ENCODE peak calls at places on chromosomes 3 and 15, in seven cellular contexts. I is IMR-90; W is OCI-LY7; N is naive thymus-derived CD4-positive, alpha-beta T cell; O is small intestine; V is vagina; H is transverse colon. D is an unnamed sample.

GRCh38 chr3:134864644-134865043 is 69.6 kb downstream of the EPHB1 start:
- DNase-seq in V (no peak), I (no peak), W (no peak), N (no peak), O (no peak), H (no peak), D (no peak)

GRCh38 chr15:64247906-64248541 is 85.2 kb upstream of the PPIB start:
- DNase-seq in V (no peak), W (no peak), H (peak; percentile 31), O (peak; percentile 78), I (peak; percentile 90), N (no peak), D (peak; percentile 92)

GRCh38 chr3:16908006-16908405 is 23.3 kb downstream of the PLCL2 start:
- DNase-seq in V (no peak), I (no peak), H (no peak), O (no peak), N (no peak), W (no peak), D (no peak)

GRCh38 chr3:45984331-45985312 is 11.0 kb downstream of the FYCO1 start:
- DNase-seq in I (peak; percentile 76), W (no peak), V (no peak), H (no peak), N (no peak), O (peak; percentile 47), D (peak; percentile 32)

GRCh38 chr15:70303981-70304380 is 206.3 kb upstream of the TLE3 start:
- DNase-seq in I (no peak), V (no peak), W (no peak), O (no peak), N (no peak), H (no peak), D (no peak)

GRCh38 chr3:3038201-3038991 is 71.8 kb downstream of the IL5RA start:
- DNase-seq in I (no peak), W (no peak), H (no peak), O (no peak), N (no peak), V (no peak), D (no peak)

GRCh38 chr15:35078221-35078915 is 6.7 kb downstream of the NANOGP8 start:
- DNase-seq in I (peak; percentile 72), W (peak; percentile 56), O (peak; percentile 36), N (no peak), V (no peak), H (peak; percentile 14), D (peak; percentile 51)

GRCh38 chr15:62565620-62566019 is 400.5 kb upstream of the C2CD4B start:
- DNase-seq in N (no peak), V (no peak), H (no peak), W (no peak), I (no peak), O (no peak), D (no peak)

GRCh38 chr15:41773332-41773728 is 954 bp upstream of the MAPKBP1 start:
- DNase-seq in W (peak; percentile 22), I (no peak), O (no peak), H (no peak), N (no peak), V (no peak), D (no peak)

GRCh38 chr15:76060098-76060989 is 559 bp downstream of the TMEM266 start:
- DNase-seq in I (no peak), O (no peak), H (no peak), W (no peak), N (no peak), V (no peak), D (no peak)

GRCh38 chr3:49712631-49713317 is 6.7 kb downstream of the AMIGO3 start:
- DNase-seq in W (no peak), O (no peak), N (no peak), V (no peak), I (no peak), H (no peak), D (no peak)

GRCh38 chr3:194224536-194224935 is 88.6 kb downstream of the HES1 start:
- DNase-seq in W (no peak), N (no peak), V (no peak), I (no peak), O (peak; percentile 35), H (no peak), D (no peak)

GRCh38 chr15:93932164-93932776 is 299.1 kb upstream of the MCTP2 start:
- DNase-seq in I (no peak), W (no peak), H (no peak), V (no peak), N (no peak), O (no peak), D (no peak)

GRCh38 chr15:56207711-56208110 is 36.0 kb downstream of the RFX7 start:
- DNase-seq in O (no peak), I (no peak), V (no peak), W (no peak), H (no peak), N (no peak), D (no peak)

GRCh38 chr3:177731644-177732268 is 534.5 kb upstream of the TBL1XR1 start:
- DNase-seq in I (peak; percentile 88), N (no peak), W (no peak), H (no peak), O (no peak), V (no peak), D (peak; percentile 74)

GRCh38 chr15:64122936-64123351 is 27.2 kb downstream of the SNX1 start:
- DNase-seq in O (no peak), V (no peak), H (no peak), N (no peak), W (no peak), I (no peak), D (no peak)

GRCh38 chr3:171789759-171790505 is 20.4 kb downstream of the PLD1 start:
- DNase-seq in I (no peak), H (no peak), N (no peak), V (no peak), O (no peak), W (no peak), D (no peak)

GRCh38 chr3:37985637-37986320 is 4.8 kb upstream of the VILL start:
- DNase-seq in N (no peak), V (no peak), O (peak; percentile 87), W (no peak), H (peak; percentile 83), I (peak; percentile 35), D (no peak)

DNA sequence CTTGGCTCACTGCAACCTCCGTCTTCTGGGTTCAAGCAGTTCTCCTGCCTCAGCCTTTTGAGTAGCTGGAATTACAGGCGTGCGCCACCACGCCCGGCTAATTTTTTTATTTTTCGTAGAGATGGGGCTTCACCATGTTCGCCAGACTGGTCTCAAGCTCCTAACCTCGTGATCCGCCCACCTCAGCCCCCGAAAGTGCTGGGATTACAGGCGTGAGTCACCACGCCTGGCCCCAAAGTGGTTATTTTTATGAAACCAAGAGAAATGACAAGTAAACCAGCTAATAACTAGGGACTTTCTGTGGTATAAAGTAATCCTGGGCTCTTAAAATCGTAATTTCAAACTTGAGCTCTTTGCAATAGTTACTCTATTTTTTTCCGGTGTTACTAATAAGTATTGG is 4.0 kb downstream of the ZSCAN2 start:
- DNase-seq in I (peak; percentile 5), O (no peak), H (no peak), W (no peak), V (no peak), N (no peak), D (no peak)
- H3K4me3 ChIP-seq in I (no peak overlapping the region), O (no peak overlapping the region), H (no peak overlapping the region), W (no peak overlapping the region), V (no peak overlapping the region), N (peak overlapping the region; percentile 16), D (no peak overlapping the region)

DNA sequence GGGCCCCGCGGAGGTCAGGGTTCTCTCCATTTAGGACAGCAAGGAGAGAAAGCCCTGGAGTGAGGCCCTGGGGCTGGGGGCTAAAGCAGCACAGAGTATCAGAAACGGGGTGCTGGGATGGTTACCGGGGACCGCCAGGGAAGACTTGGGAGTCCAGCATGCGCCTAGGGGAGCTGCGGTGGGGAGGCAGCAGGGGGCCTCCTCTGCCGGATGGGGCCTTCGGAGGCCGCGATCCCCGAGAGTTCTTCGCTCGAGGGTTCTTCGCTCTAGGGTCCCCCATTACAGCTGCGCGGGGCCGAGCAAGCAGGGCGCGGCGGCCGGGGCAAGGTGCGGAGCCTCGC is 515 bp upstream of the APBA2 start:
- DNase-seq in N (no peak), H (no peak), I (no peak), V (no peak), O (no peak), W (no peak), D (no peak)
- H3K4me3 ChIP-seq in N (peak overlapping the region; percentile 48), H (peak overlapping the region; percentile 58), I (peak overlapping the region; percentile 86), V (peak overlapping the region; percentile 57), O (no peak overlapping the region), W (no peak overlapping the region), D (peak overlapping the region; percentile 50)

GRCh38 chr15:96121066-96121465 is 209.4 kb upstream of the NR2F2 start:
- DNase-seq in W (no peak), I (no peak), V (no peak), H (no peak), O (no peak), N (no peak), D (no peak)

GRCh38 chr15:96121521-96121920 is 209.0 kb upstream of the NR2F2 start:
- DNase-seq in I (peak; percentile 49), O (no peak), H (no peak), N (no peak), V (no peak), W (no peak), D (peak; percentile 32)

GRCh38 chr15:96119734-96120133 is 210.8 kb upstream of the NR2F2 start:
- DNase-seq in O (no peak), N (no peak), H (no peak), I (no peak), W (no peak), V (no peak), D (no peak)

GRCh38 chr15:96115642-96116041 is 214.9 kb upstream of the NR2F2 start:
- DNase-seq in H (no peak), V (no peak), W (no peak), N (no peak), I (peak; percentile 75), O (no peak), D (peak; percentile 71)

DNA sequence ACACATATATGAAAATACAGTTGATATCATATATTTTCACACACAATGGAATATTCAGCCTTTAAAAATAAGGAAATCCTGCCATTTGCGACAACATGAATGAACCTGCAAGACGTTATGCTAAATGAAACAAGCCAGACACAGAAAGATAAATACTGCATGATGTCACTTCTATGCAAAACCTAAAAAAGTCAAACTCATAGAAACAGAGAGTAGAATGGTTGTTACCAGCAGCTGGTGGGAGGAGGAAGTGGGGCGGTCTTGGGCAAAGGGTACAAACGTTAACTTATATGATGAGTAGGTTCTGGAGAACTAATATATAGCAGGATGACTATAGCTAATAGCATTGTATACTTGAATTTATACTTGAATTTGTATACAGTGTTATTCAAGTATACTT is 213.2 kb upstream of the NR2F2 start:
- DNase-seq in N (no peak), I (no peak), O (no peak), W (no peak), H (no peak), V (no peak), D (no peak)
- H3K4me3 ChIP-seq in N (no peak overlapping the region), I (no peak overlapping the region), O (no peak overlapping the region), W (no peak overlapping the region), H (no peak overlapping the region), V (no peak overlapping the region), D (no peak overlapping the region)

DNA sequence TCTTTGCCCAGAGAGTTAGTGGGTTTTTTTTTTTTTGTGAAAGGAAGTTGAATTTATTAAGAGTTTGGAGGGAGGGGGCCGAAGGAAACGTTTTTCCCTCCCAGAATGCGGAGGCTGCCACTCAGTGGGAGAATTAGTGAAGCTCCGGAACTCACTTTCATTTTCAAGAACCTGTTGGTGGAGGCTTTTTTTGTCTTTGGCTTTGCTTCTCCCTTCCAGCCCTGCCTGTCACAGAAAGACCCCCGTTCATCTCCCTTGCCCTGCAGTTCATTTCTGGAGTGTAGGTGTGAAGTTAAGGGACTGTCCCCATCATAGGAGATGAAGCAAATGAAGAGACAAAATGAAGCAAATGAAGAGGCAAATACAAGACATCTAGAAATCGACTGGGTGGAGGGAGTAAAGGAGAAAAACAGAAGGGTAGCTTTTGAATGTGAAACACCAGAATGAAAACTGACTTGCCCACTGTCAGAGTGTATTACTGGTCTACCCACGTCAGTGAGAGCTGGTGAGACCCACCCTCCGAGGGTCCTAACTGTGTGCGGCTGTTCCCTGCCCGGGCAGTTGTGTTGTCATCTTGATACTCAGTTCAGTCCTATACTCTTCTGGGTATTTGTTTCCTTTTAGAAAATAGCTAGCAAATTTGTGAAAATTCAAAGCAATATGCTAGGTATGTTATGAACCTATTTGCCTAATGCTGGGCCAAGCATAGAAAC is 91.5 kb downstream of the ITPR1 start:
- DNase-seq in V (peak; percentile 80), I (peak; percentile 16), H (peak; percentile 15), O (peak; percentile 35), W (no peak), N (no peak), D (peak; percentile 23)
- H3K4me3 ChIP-seq in V (peak overlapping the region; percentile 8), I (peak overlapping the region; percentile 45), H (peak overlapping the region; percentile 40), O (no peak overlapping the region), W (no peak overlapping the region), N (peak overlapping the region; percentile 38), D (peak overlapping the region; percentile 3)

D was measured in astrocyte of the spinal cord.